ENCODE peak calls at places on chromosome 21, in four cellular contexts. C is GM12878, M is A549, B is K562. Q is an unnamed sample.

GRCh38 chr21:43734131-43734634 is 15.3 kb downstream of the PDXK start:
- DNase-seq in C (no peak), M (no peak), B (no peak), Q (no peak)

GRCh38 chr21:35643176-35643575 is 417.1 kb downstream of the SETD4 start:
- DNase-seq in C (no peak), M (no peak), B (no peak), Q (no peak)

GRCh38 chr21:15495965-15496364 is 233.8 kb upstream of the USP25 start:
- DNase-seq in C (no peak), M (no peak), B (no peak), Q (peak)

GRCh38 chr21:39136711-39137110 is 46.5 kb downstream of the PSMG1 start:
- DNase-seq in C (no peak), M (no peak), B (no peak), Q (no peak)

GRCh38 chr21:38774152-38774551 is 31.6 kb upstream of the ETS2 start:
- DNase-seq in C (no peak), M (no peak), B (no peak), Q (no peak)

GRCh38 chr21:46551636-46552241 is 53.1 kb downstream of the S100B start:
- DNase-seq in C (no peak), M (no peak), B (no peak), Q (no peak)

GRCh38 chr21:21096956-21097355 is 98.7 kb downstream of the NCAM2 start:
- DNase-seq in C (no peak), M (no peak), B (peak), Q (no peak)

GRCh38 chr21:41926068-41926806 is 27.6 kb downstream of the C2CD2 start:
- DNase-seq in C (peak), M (no peak), B (no peak), Q (peak)

GRCh38 chr21:34046917-34047316 is 26.5 kb upstream of the MRPS6 start:
- DNase-seq in C (peak), M (no peak), B (no peak), Q (no peak)

GRCh38 chr21:42320791-42321190 is 5.6 kb upstream of the TFF3 start:
- DNase-seq in C (no peak), M (no peak), B (no peak), Q (no peak)

GRCh38 chr21:22421416-22422190 is 1423.4 kb downstream of the NCAM2 start:
- DNase-seq in C (no peak), M (no peak), B (no peak), Q (no peak)

GRCh38 chr21:26844258-26845065 is 747 bp downstream of the ADAMTS1 start:
- DNase-seq in C (no peak), M (peak), B (no peak), Q (no peak)

GRCh38 chr21:36661511-36662309 is 37.2 kb upstream of the SIM2 start:
- DNase-seq in C (no peak), M (peak), B (peak), Q (peak)

GRCh38 chr21:28944296-28944695 is 48.4 kb downstream of the LTN1 start:
- DNase-seq in C (no peak), M (no peak), B (no peak), Q (peak)

GRCh38 chr21:42648606-42649005 is 4.8 kb upstream of the PDE9A start:
- DNase-seq in C (no peak), M (no peak), B (no peak), Q (no peak)

GRCh38 chr21:36021251-36021837 is 39.0 kb downstream of the SETD4 start:
- DNase-seq in C (peak), M (no peak), B (no peak), Q (no peak)

GRCh38 chr21:29208666-29209059 is 78.2 kb downstream of the MAP3K7CL start:
- DNase-seq in C (no peak), M (peak), B (no peak), Q (no peak)

GRCh38 chr21:35829014-35829525 is 231.3 kb downstream of the SETD4 start:
- DNase-seq in C (no peak), M (no peak), B (no peak), Q (no peak)

GRCh38 chr21:34008618-34009017 is 64.8 kb upstream of the MRPS6 start:
- DNase-seq in C (no peak), M (no peak), B (no peak), Q (no peak)

GRCh38 chr21:35927262-35927661 is 133.1 kb downstream of the SETD4 start:
- DNase-seq in C (no peak), M (no peak), B (no peak), Q (no peak)

GRCh38 chr21:43269461-43269860 is 100.7 kb downstream of the CRYAA start:
- DNase-seq in C (no peak), M (no peak), B (peak), Q (no peak)

GRCh38 chr21:38958940-38959685 is 153.4 kb downstream of the ETS2 start:
- DNase-seq in C (no peak), M (peak), B (no peak), Q (peak)

GRCh38 chr21:20443558-20444155 is 554.6 kb upstream of the NCAM2 start:
- DNase-seq in C (no peak), M (peak), B (peak), Q (no peak)

GRCh38 chr21:34890724-34891609 is 158.1 kb downstream of the RUNX1 start:
- DNase-seq in C (no peak), M (no peak), B (no peak), Q (no peak)

GRCh38 chr21:20946701-20947100 is 51.5 kb upstream of the NCAM2 start:
- DNase-seq in C (no peak), M (no peak), B (no peak), Q (no peak)

GRCh38 chr21:45266518-45267389 is 20.9 kb downstream of the POFUT2 start:
- DNase-seq in C (no peak), M (no peak), B (no peak), Q (no peak)
- TF ChIP-seq JUNB in C (no peak), M (no peak), B (no peak), Q (no peak)

DNA sequence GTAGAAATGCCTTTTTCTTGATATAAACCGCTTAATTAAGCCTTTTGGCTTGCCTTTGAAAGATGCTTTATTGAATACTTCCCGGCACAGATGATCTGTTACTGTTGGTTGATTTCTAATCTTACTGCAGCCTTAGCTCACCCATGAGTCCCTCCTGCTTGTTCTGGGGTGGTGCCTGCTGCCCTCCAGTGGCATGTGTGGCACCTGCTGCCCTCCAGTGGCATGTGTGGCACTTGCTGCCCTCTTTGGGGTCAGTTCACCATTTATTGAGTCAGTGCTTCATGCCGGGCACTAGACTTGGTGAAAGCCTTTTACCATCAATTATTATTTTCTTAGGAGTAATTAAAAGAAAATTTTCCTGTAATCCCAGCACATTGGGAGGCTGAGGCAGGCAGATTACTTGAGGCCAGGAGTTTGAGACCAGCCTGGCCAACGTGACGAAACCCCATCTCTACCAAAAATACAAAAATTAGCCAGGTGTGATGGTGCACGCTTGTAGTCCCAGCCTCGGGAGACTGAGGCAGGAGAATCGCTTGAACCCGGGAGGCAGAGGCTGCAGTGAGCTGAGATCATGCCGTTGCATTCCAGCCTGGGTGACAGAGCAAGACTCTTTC is 54.3 kb downstream of the ADARB1 start:
- DNase-seq in C (no peak), M (peak), B (no peak), Q (peak)
- TF ChIP-seq MAX in C (no peak), M (peak), B (no peak), Q (no peak)

GRCh38 chr21:16667395-16667794 is 845.4 kb upstream of the CXADR start:
- DNase-seq in C (no peak), M (no peak), B (no peak), Q (peak)
- TF ChIP-seq JUNB in C (no peak), M (no peak), B (no peak), Q (no peak)

DNA sequence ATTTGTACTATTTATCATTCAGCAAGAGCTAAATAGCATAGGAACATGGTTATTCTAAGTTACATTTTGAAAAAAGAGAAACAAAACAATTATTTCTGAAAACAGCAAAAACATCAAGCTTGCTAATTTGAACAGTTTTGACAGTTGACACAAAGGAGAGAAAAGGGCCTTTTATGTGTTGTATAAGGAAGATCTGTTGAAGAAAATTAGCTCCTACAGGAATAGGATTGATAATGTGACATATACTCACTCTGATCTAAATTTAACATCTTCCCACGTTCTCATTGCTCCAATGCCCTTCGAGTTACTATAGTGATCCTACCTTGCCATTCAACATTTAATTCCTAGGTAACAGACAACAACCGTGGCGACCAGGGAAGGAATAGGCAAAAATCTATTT is 61.4 kb upstream of the BTG3 start:
- DNase-seq in C (no peak), M (no peak), B (no peak), Q (no peak)
- TF ChIP-seq MAX in C (no peak), M (no peak), B (no peak), Q (no peak)

GRCh38 chr21:32956257-32956656 is 69.5 kb upstream of the OLIG2 start:
- DNase-seq in C (no peak), M (no peak), B (no peak), Q (no peak)

GRCh38 chr21:32951041-32951440 is 74.7 kb upstream of the OLIG2 start:
- DNase-seq in C (no peak), M (no peak), B (no peak), Q (no peak)

GRCh38 chr21:32958288-32958992 is 67.3 kb upstream of the OLIG2 start:
- DNase-seq in C (no peak), M (no peak), B (no peak), Q (no peak)

GRCh38 chr21:32954353-32954752 is 71.4 kb upstream of the OLIG2 start:
- DNase-seq in C (no peak), M (no peak), B (no peak), Q (no peak)

DNA sequence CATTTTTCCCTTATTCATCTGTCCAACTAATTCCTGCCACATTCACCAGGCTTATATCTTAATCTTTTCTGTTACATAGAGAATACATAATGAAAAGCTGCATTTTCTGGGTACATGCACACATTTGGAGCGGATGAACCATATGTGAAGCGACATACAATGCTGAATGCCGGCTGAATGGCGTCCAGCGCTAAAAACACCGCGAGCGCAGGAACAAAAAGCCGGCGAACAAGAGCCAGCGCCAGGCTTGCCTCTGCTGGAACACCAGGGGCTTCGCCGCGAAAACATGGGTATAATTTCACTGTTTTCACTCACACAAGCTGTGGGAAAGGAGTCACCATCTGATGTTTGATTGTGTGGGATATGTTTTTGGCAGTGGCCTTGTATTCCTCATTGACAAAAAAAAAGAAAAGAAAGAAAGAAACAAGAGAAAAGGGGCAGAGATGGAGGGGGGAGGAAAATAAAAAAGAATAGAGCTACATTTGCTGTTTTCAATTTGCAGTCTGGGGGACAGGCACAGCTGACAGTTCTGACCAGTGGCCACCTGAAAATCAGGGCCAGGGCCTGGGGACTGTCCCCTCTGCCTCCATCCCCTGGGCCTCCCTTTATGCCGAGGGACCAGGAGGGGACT is 70.3 kb upstream of the OLIG2 start:
- DNase-seq in C (no peak), M (no peak), B (no peak), Q (no peak)
- TF ChIP-seq JUNB in C (no peak), M (no peak), B (no peak), Q (no peak)

GRCh38 chr21:25513810-25514209 is 93.5 kb downstream of the MRPL39 start:
- DNase-seq in C (no peak), M (no peak), B (no peak), Q (no peak)
- TF ChIP-seq MAX in C (no peak), M (no peak), B (no peak), Q (no peak)

DNA sequence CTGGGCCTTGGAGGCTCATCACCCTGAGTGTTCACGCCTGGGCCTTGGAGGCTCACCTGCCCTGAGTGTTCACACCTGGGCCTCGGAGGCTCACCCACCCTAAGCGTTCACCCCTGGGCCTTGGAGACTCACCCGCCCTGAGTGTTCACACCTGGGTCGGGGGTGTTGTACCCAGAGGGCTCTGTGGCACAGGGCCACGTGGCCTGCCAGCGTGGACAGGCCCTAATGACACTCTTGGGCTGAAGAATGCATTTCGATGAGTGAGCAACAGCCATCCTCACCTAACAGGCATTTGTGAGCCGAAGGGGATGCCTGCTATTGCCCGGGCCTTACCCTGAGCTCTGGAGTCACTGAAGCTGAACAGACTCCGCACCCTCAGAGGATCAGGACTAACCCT is 17.5 kb downstream of the SLC19A1 start:
- DNase-seq in C (no peak), M (no peak), B (no peak), Q (no peak)
- TF ChIP-seq JUNB in C (no peak), M (no peak), B (no peak), Q (no peak)